ENCODE peak calls at places on chromosomes 6 and 20, in five cellular contexts. M, P, Q, F and H are unnamed samples.

GRCh38 chr20:25077610-25078169 is 4.3 kb downstream of the VSX1 start:
- DNase-seq in M (no peak), P (no peak), Q (peak; percentile 69), F (no peak), H (no peak)

GRCh38 chr20:32539817-32540675 is 45.1 kb downstream of the NOL4L start:
- DNase-seq in M (no peak), P (no peak), Q (no peak), F (peak; percentile 63), H (no peak)

GRCh38 chr6:144103026-144103563 is 7.7 kb upstream of the SF3B5 start:
- DNase-seq in M (no peak), P (no peak), Q (no peak), F (no peak), H (no peak)

GRCh38 chr6:114063956-114064355 is 93.0 kb upstream of the HDAC2 start:
- DNase-seq in M (peak; percentile 30), P (no peak), Q (no peak), F (no peak), H (no peak)

GRCh38 chr6:112311950-112312547 is 35.1 kb upstream of the RFPL4B start:
- DNase-seq in M (no peak), P (no peak), Q (no peak), F (no peak), H (peak; percentile 33)

GRCh38 chr20:62255976-62256375 is 17.7 kb downstream of the OSBPL2 start:
- DNase-seq in M (no peak), P (no peak), Q (no peak), F (no peak), H (no peak)

GRCh38 chr6:125957845-125958244 is 1.3 kb downstream of the HINT3 start:
- DNase-seq in M (peak; percentile 14), P (no peak), Q (no peak), F (no peak), H (peak; percentile 54)

GRCh38 chr6:45543298-45544235 is 165.8 kb upstream of the SUPT3H start:
- DNase-seq in M (peak; percentile 70), P (no peak), Q (no peak), F (no peak), H (peak; percentile 47)

GRCh38 chr20:11403711-11404110 is 514.0 kb upstream of the BTBD3 start:
- DNase-seq in M (peak; percentile 77), P (no peak), Q (no peak), F (no peak), H (no peak)

GRCh38 chr6:54107470-54107869 is 3.8 kb upstream of the MLIP start:
- DNase-seq in M (no peak), P (no peak), Q (peak; percentile 70), F (no peak), H (no peak)

GRCh38 chr20:17594443-17594842 is 24.6 kb downstream of the DSTN start:
- DNase-seq in M (peak; percentile 72), P (no peak), Q (no peak), F (no peak), H (no peak)

GRCh38 chr20:25065044-25065624 is 7.2 kb upstream of the ACSS1 start:
- DNase-seq in M (no peak), P (no peak), Q (no peak), F (no peak), H (no peak)

GRCh38 chr20:32603046-32603726 is 18.1 kb upstream of the NOL4L start:
- DNase-seq in M (no peak), P (no peak), Q (no peak), F (no peak), H (no peak)

GRCh38 chr20:22274330-22274729 is 310.0 kb downstream of the FOXA2 start:
- DNase-seq in M (no peak), P (no peak), Q (no peak), F (no peak), H (no peak)

GRCh38 chr20:4555188-4555893 is 166.4 kb upstream of the PRND start:
- DNase-seq in M (peak; percentile 76), P (no peak), Q (no peak), F (no peak), H (peak; percentile 77)

GRCh38 chr6:34817337-34817910 is 25.5 kb downstream of the BLTP3A start:
- DNase-seq in M (peak; percentile 64), P (no peak), Q (no peak), F (no peak), H (no peak)

GRCh38 chr6:170210651-170211403 is 80.1 kb downstream of the DLL1 start:
- DNase-seq in M (no peak), P (no peak), Q (no peak), F (no peak), H (no peak)

GRCh38 chr6:160393966-160394653 is 45.9 kb downstream of the SLC22A3 start:
- DNase-seq in M (no peak), P (no peak), Q (no peak), F (no peak), H (no peak)

GRCh38 chr6:112466378-112467151 is 119.4 kb downstream of the RFPL4B start:
- DNase-seq in M (peak; percentile 81), P (no peak), Q (no peak), F (no peak), H (peak; percentile 67)

GRCh38 chr6:158253248-158253647 is 59.0 kb upstream of the TULP4 start:
- DNase-seq in M (no peak), P (no peak), Q (no peak), F (no peak), H (no peak)

GRCh38 chr6:19368511-19368910 is 468.7 kb upstream of the ID4 start:
- DNase-seq in M (peak; percentile 69), P (no peak), Q (no peak), F (no peak), H (peak; percentile 48)

GRCh38 chr6:33091957-33092356 is 16.2 kb downstream of the HLA-DPB1 start:
- DNase-seq in M (no peak), P (no peak), Q (no peak), F (peak; percentile 42), H (no peak)

GRCh38 chr6:122947355-122947754 is 48.7 kb upstream of the CLVS2 start:
- DNase-seq in M (no peak), P (no peak), Q (no peak), F (no peak), H (no peak)

GRCh38 chr6:166515072-166515810 is 71.2 kb downstream of the RAMACL start:
- DNase-seq in M (peak; percentile 77), P (no peak), Q (no peak), F (peak; percentile 22), H (peak; percentile 83)
- TF ChIP-seq CTCF in M (peak; percentile 37), P (no peak), Q (no peak), F (no peak), H (peak; percentile 78)

GRCh38 chr6:4848382-4849068 is 72.3 kb downstream of the CDYL start:
- DNase-seq in M (no peak), P (no peak), Q (no peak), F (no peak), H (no peak)
- TF ChIP-seq CTCF in M (peak; percentile 27), P (peak; percentile 32), Q (no peak), F (no peak), H (peak; percentile 66)

DNA sequence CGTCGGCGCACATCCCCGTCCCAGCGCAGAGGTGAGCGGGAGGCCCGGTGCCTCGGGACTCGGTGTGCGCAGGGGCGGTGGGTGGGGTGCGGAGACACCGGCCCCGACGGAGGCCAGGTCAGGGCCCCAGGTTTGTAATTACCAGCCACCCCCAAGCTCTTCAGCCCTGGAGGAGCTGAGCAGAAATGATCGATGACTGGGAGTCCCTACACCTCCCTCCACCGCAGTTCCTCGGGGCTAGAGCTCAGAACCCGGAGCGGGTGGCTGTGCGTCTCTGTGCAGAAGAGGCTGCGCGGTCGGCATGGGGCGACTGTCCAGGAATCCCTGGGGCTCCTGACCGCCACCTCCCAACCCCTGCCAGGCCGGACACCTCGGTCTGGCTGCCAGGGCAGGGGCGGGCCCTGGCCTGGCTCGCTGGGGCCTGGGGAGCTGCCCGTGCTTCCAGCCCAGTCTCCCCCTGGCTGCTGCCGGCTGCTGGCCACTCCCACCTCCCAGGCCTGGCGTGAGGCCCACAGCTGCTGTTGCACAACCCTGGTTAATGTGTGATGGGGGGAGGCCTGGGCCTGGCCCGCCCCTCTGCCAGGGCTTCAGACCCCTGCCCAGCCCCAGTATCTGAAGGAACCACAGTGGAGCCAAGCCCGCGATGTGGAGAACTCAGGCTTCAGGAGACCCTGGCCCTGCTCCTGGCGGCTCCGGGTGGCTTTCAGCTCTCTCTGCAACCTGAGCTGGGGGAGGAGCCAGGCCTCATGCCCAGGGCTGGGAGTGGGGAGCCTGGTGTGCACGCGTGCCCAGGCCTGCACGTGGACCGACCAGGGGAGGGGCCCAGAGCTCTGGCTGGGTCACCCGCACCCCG is 1.2 kb downstream of the SLC2A4RG start:
- DNase-seq in M (peak; percentile 72), P (peak; percentile 58), Q (peak; percentile 91), F (no peak), H (peak; percentile 86)
- TF ChIP-seq CTCF in M (no peak), P (peak; percentile 22), Q (no peak), F (no peak), H (peak; percentile 31)

DNA sequence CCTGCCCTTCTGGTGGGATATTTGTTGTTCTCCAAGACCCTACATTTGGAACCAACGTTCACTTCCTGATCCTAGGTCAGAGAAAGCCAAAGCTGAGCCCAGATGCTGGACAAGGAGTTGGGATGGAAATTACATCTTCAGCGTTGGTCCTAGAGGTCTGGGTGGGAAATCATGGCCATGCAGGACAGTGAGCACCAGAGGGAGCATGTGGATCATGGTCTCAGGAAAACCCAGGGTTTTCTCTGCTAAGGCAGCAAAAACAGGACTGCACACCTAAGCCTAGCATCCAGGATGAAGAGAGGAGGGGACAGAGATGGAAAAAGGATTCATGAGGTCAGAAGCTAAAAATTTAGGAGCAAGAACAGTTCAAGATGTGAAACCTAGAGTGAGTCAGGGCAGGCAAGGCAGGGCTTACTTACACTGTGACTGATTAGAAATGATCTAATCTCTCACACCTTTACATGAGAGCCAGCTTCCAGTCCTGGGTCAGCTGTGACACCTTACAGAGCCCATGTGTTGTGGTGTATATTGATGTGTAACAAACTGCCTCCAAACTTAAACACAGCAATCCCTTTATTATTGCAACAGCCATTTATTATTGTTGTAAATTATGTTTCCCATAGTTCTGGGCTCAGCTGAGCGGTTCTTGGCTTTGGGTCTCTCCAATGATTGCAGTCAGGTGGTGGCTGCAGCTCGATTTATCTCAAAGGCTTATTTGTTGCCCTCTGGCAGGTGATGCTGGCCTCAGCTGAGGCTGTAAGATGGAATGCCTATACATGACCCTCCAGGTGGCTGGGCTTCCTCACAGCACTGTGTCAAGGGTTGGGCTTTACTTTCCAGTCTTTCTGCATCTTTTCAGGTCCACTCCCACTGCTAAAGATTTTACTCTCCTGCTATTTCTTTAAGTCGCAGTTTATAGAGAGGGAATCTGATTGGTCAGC is 6.5 kb downstream of the C20orf202 start:
- DNase-seq in M (no peak), P (no peak), Q (no peak), F (no peak), H (peak; percentile 12)
- TF ChIP-seq CTCF in M (peak; percentile 32), P (no peak), Q (no peak), F (no peak), H (peak; percentile 67)

GRCh38 chr20:33654680-33655161 is 7.4 kb upstream of the C20orf144 start:
- DNase-seq in M (no peak), P (no peak), Q (no peak), F (no peak), H (no peak)
- TF ChIP-seq CTCF in M (no peak), P (no peak), Q (no peak), F (no peak), H (no peak)

DNA sequence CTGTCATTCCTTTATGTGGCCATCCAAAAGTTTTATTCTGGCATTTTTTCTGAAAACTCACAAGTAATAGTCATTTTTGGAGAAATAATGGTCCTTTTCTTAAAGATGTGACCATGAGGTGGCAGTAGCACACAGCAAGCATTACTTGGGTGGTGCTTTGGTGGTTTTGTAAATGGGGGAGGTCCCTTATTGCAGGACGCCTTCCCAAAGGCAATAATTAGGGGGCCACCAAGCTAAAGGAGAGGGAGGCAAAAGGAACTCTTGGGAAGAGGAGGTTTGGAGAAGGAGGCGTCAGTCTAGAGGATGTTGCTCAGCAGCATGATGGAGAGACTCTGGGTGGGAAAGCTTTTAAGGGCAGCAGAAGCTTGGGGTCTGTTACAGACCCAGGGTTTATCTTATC is 422.6 kb upstream of the MMS22L start:
- DNase-seq in M (peak; percentile 4), P (no peak), Q (no peak), F (no peak), H (no peak)
- TF ChIP-seq CTCF in M (peak; percentile 38), P (peak; percentile 54), Q (no peak), F (no peak), H (peak; percentile 27)